ENCODE peak calls at places on chromosomes 5 and 9, in five cellular contexts. L is GM20000, V is psoas muscle, J is NCI-H345, H is NB4. B is an unnamed sample.

GRCh38 chr5:68344447-68345111 is 129.0 kb downstream of the PIK3R1 start:
- DNase-seq in L (peak; percentile 36), V (no peak), J (no peak), H (peak; percentile 48), B (peak; percentile 4)

GRCh38 chr9:118059520-118060278 is 355.5 kb downstream of the TLR4 start:
- DNase-seq in J (no peak), V (no peak), L (no peak), H (peak; percentile 39), B (no peak)

GRCh38 chr9:123589666-123590239 is 233.8 kb downstream of the CRB2 start:
- DNase-seq in L (no peak), J (no peak), V (no peak), H (no peak), B (no peak)

GRCh38 chr5:59366784-59367183 is 526.7 kb downstream of the PDE4D start:
- DNase-seq in V (no peak), L (no peak), J (no peak), H (no peak), B (no peak)

GRCh38 chr5:154047324-154047723 is 8.6 kb downstream of the MFAP3 start:
- DNase-seq in H (no peak), V (no peak), L (no peak), J (no peak), B (no peak)

GRCh38 chr5:115069087-115069968 is 100.4 kb downstream of the TRIM36 start:
- DNase-seq in J (peak; percentile 7), L (no peak), H (peak; percentile 77), V (no peak), B (peak; percentile 23)

GRCh38 chr5:14035859-14036440 is 91.5 kb upstream of the DNAH5 start:
- DNase-seq in J (no peak), H (peak; percentile 72), V (no peak), L (peak; percentile 32), B (peak; percentile 74)

GRCh38 chr9:77793909-77794308 is 145.8 kb upstream of the GNA14 start:
- DNase-seq in J (peak; percentile 55), H (no peak), V (no peak), L (no peak), B (no peak)

GRCh38 chr5:100827481-100827889 is 75.6 kb downstream of the ST8SIA4 start:
- DNase-seq in H (no peak), V (no peak), L (no peak), J (peak; percentile 93), B (peak; percentile 33)

GRCh38 chr9:86821011-86821845 is 126.1 kb downstream of the GAS1 start:
- DNase-seq in L (no peak), V (no peak), H (no peak), J (no peak), B (peak; percentile 18)

GRCh38 chr9:87725356-87725899 is 491 bp upstream of the CTSL start:
- DNase-seq in V (peak; percentile 37), H (no peak), L (no peak), J (no peak), B (no peak)

GRCh38 chr5:154962494-154962893 is 21.6 kb downstream of the MRPL22 start:
- DNase-seq in J (no peak), L (peak; percentile 44), V (no peak), H (peak; percentile 46), B (no peak)

B was measured in NCI-H2171 treated with DMSO at 0.1 percent for 48 hours.